ENCODE peak calls at places on chromosomes 5 and 9, in ten cellular contexts. M is endodermal cell; T is heart left ventricle; E is neural progenitor cell; D is A549; C is CD4-positive, alpha-beta memory T cell; G is GM23248; Z is fibroblast of lung; P is CD4-positive, CD25-positive, alpha-beta regulatory T cell; U is right atrium auricular region. N is an unnamed sample.

GRCh38 chr5:159061834-159062530 is 37.7 kb downstream of the EBF1 start:
- DNase-seq in P (no peak), M (peak), T (no peak), Z (no peak), U (no peak), G (peak), E (peak), C (no peak), D (no peak), N (no peak)

GRCh38 chr9:129077236-129077635 is 3.7 kb upstream of the DOLPP1 start:
- DNase-seq in U (no peak), C (no peak), D (no peak), P (no peak), M (no peak), E (no peak), G (no peak), Z (no peak), T (no peak), N (no peak)

GRCh38 chr5:56055287-56055686 is 60.5 kb upstream of the IL6ST start:
- DNase-seq in M (no peak), U (no peak), T (no peak), D (no peak), P (no peak), Z (peak), G (peak), E (no peak), C (no peak), N (no peak)

GRCh38 chr5:149773245-149774095 is 43.4 kb downstream of the PPARGC1B start:
- DNase-seq in P (no peak), M (no peak), G (no peak), E (no peak), T (no peak), Z (no peak), D (no peak), U (no peak), C (no peak), N (no peak)

GRCh38 chr9:132201780-132202703 is 40.2 kb downstream of the NTNG2 start:
- DNase-seq in G (no peak), E (peak), C (no peak), M (peak), U (no peak), D (peak), Z (no peak), T (no peak), P (no peak), N (no peak)

GRCh38 chr5:1304059-1304458 is 9.2 kb upstream of the TERT start:
- DNase-seq in U (no peak), D (no peak), T (no peak), G (no peak), P (no peak), M (no peak), Z (no peak), C (no peak), E (no peak), N (no peak)

GRCh38 chr5:168931638-168932345 is 352.6 kb upstream of the PANK3 start:
- DNase-seq in U (peak), T (no peak), P (no peak), E (no peak), G (peak), C (no peak), M (no peak), D (no peak), Z (peak), N (peak)

GRCh38 chr5:132301341-132302274 is 7.4 kb downstream of the SLC22A4 start:
- DNase-seq in Z (no peak), T (peak), U (no peak), E (no peak), G (no peak), M (no peak), C (no peak), D (peak), P (no peak), N (no peak)

GRCh38 chr9:78879324-78880100 is 582.6 kb downstream of the PSAT1 start:
- DNase-seq in M (no peak), C (no peak), U (no peak), Z (no peak), G (no peak), P (no peak), D (peak), E (no peak), T (no peak), N (no peak)

GRCh38 chr5:157342822-157343402 is 77.0 kb downstream of the CYFIP2 start:
- DNase-seq in T (peak), E (peak), G (peak), P (peak), D (peak), C (no peak), U (no peak), M (peak), Z (no peak), N (peak)

DNA sequence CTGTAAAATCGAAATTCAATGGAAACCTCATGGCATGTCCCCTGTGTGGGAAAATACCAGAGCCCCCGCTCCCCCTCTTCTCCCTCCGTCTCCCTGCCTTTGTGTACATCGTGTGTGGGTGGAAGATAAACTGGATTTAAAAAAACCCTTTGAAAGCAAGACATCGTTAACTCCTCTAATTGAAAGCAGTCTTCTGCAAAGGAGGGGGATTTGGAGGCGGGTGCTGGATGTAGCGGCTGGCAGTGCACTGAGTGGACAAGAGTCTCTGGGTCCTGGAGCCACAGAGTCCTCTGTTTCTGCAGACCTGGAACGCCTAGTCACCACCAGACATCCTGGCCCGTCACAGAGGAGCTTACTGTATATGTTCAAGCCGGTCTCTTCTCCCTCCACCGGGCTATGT is 169.4 kb downstream of the PAPPA start:
- DNase-seq in M (no peak), G (peak), U (no peak), C (no peak), P (no peak), E (peak), T (no peak), Z (no peak), D (no peak), N (no peak)
- H3K27ac ChIP-seq in M (no peak), G (no peak), U (no peak), C (no peak), P (no peak), E (no peak), T (no peak), Z (no peak), D (no peak), N (no peak)

GRCh38 chr9:134545213-134546211 is 96.1 kb upstream of the COL5A1 start:
- DNase-seq in T (no peak), D (no peak), C (no peak), P (no peak), E (no peak), M (peak), G (peak), U (no peak), Z (peak), N (no peak)
- H3K27ac ChIP-seq in T (peak), D (no peak), C (no peak), P (no peak), E (no peak), M (peak), G (peak), U (peak), Z (peak), N (no peak)

GRCh38 chr5:163369986-163370385 is 67.4 kb upstream of the CCNG1 start:
- DNase-seq in M (no peak), C (no peak), P (no peak), G (no peak), D (no peak), U (no peak), Z (no peak), E (no peak), T (no peak), N (no peak)
- H3K27ac ChIP-seq in M (no peak), C (no peak), P (no peak), G (no peak), D (no peak), U (no peak), Z (no peak), E (no peak), T (no peak), N (no peak)

GRCh38 chr9:116276651-116277121 is 123.1 kb downstream of the PAPPA start:
- DNase-seq in P (no peak), U (no peak), E (peak), T (no peak), C (no peak), Z (peak), D (no peak), M (peak), G (no peak), N (no peak)
- H3K27ac ChIP-seq in P (no peak), U (no peak), E (no peak), T (no peak), C (no peak), Z (no peak), D (no peak), M (no peak), G (no peak), N (no peak)

DNA sequence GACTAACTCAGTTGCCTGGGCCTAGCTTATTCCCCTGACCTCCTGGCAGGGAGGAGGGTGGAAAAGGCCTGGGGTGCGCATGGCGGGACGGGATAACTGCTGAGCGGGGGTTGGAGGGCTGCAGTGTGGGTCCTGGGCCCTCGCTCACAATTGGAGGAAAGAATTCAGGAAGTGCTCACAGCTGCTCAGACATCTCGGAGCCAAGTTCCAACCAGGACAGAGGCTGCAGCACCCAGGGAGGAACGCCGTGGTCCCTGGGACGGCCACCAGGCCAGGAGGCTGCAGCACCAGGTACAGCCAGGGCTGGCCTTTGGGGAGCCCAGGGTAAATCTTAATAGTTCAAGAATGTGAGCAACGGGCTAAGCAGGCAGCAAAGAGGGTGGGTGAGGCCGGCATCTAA is at the start of gene SPAAR:
- DNase-seq in M (peak), G (no peak), P (no peak), Z (no peak), U (no peak), T (peak), C (no peak), E (no peak), D (no peak), N (no peak)
- H3K27ac ChIP-seq in M (peak), G (peak), P (peak), Z (peak), U (peak), T (peak), C (peak), E (no peak), D (peak), N (peak)

DNA sequence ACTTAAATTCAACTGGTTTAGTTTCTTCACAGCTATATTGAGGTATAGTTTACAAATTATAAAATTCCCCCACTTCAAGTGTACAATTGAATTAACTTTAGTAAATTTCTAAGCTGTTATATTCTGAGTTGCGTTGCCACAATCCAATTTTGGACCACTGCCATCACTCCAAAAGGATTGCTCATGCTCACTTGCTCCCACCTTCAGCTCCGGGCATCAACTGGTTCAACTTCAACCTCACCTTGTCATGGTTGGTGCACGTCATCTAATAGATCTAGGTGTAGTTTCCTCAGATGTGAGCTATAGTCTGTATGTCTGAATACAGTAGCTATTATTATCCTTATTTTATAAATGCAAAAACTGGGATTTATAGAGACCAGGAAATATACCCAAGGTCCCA is 942.5 kb upstream of the WWC1 start:
- DNase-seq in T (no peak), M (no peak), C (no peak), U (no peak), E (no peak), D (no peak), Z (no peak), P (no peak), G (no peak), N (no peak)
- H3K27ac ChIP-seq in T (no peak), M (no peak), C (no peak), U (no peak), E (no peak), D (no peak), Z (no peak), P (no peak), G (no peak), N (no peak)

GRCh38 chr9:35666045-35666444 is 1.1 kb upstream of the ARHGEF39 start:
- DNase-seq in U (no peak), P (no peak), E (no peak), D (no peak), T (no peak), G (no peak), M (no peak), Z (no peak), C (no peak), N (no peak)

GRCh38 chr9:35664531-35665470 is at the start of gene ARHGEF39:
- DNase-seq in U (no peak), T (peak), E (peak), M (peak), C (peak), D (peak), P (peak), G (peak), Z (peak), N (peak)

GRCh38 chr9:35667939-35668338 is 2.9 kb upstream of the ARHGEF39 start:
- DNase-seq in E (no peak), Z (no peak), G (no peak), P (no peak), M (no peak), D (no peak), U (no peak), C (no peak), T (no peak), N (no peak)

GRCh38 chr9:35666547-35666946 is 1.6 kb upstream of the ARHGEF39 start:
- DNase-seq in C (no peak), Z (no peak), E (no peak), M (no peak), D (no peak), U (no peak), P (no peak), T (no peak), G (no peak), N (no peak)

DNA sequence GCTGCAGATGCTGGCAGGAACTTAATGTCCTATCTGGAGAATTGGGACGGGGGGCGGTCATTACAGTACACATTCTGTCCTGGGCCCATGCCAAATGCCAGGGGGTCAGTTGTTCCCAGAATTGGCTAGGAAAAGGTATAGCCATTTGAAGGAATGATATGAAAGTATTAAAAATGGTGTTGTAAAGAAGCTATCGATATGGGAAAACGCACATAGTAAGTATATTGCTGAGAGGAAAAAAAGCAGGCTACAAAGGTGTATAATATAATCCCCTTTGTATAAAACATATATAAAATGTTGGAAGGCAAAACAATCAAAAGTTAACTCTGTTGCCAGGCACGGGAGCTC is 450 bp upstream of the ARHGEF39 start:
- DNase-seq in C (no peak), E (no peak), D (no peak), G (no peak), M (no peak), Z (no peak), U (no peak), P (no peak), T (no peak), N (no peak)
- H3K27ac ChIP-seq in C (peak), E (no peak), D (peak), G (no peak), M (no peak), Z (peak), U (peak), P (peak), T (peak), N (no peak)

DNA sequence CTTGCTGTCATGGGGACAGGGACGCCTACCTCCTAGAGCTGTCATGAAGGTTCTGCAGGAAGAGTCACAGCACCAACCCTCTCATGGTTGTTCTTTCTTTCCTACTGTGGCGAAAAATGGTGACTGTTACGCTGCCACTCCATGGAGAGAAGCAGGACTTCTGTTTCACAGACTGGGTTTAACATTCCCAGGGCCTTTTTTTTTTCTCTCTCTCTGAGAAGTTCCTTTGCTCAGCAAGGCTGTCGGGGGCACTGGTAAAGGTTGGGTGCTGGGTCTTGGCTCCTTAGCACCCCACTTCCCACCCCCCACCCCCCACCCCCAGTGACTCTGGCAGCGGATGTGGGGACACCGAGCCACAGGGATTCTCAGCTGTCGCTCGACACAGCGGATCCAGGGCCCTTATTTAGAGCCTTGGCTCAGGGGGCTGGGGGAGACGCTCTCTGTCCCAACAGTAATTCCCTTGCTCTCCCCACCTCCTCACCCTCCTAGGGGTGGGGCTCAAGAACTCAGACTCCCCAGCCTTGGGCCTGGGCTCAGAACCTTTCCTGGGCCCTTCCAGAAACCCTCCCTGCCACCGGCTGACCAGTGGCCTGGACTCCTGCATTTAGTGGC is 34.4 kb downstream of the DUSP1 start:
- DNase-seq in E (no peak), Z (no peak), T (no peak), U (no peak), D (no peak), P (no peak), M (no peak), G (peak), C (no peak), N (no peak)
- H3K27ac ChIP-seq in E (no peak), Z (no peak), T (no peak), U (no peak), D (peak), P (no peak), M (no peak), G (no peak), C (no peak), N (no peak)

GRCh38 chr9:8858250-8859161 is 1058.9 kb upstream of the DMAC1 start:
- DNase-seq in M (peak), Z (peak), P (no peak), D (no peak), G (no peak), E (peak), C (no peak), T (no peak), U (no peak), N (no peak)
- H3K27ac ChIP-seq in M (peak), Z (no peak), P (no peak), D (no peak), G (no peak), E (peak), C (no peak), T (no peak), U (peak), N (no peak)